ENCODE peak calls at places on chromosomes 2 and 18, in four cellular contexts. G is GM19239, K is lung, O is nephron progenitor cell. L is an unnamed sample.

GRCh38 chr18:63480476-63480875 is 3.7 kb downstream of the SERPINB5 start:
- DNase-seq in G (no peak), K (no peak), O (no peak), L (no peak)

GRCh38 chr2:237190958-237191692 is 105.4 kb downstream of the COPS8 start:
- DNase-seq in G (no peak), K (peak; percentile 23), O (no peak), L (no peak)

GRCh38 chr2:70214958-70215357 is 24.1 kb upstream of the C2orf42 start:
- DNase-seq in G (no peak), K (no peak), O (no peak), L (no peak)

GRCh38 chr2:62354771-62355550 is 151.0 kb downstream of the TMEM17 start:
- DNase-seq in G (no peak), K (no peak), O (no peak), L (no peak)

GRCh38 chr18:24112464-24112863 is 26.4 kb upstream of the CABYR start:
- DNase-seq in G (no peak), K (no peak), O (no peak), L (no peak)

GRCh38 chr2:67856866-67857265 is 205.9 kb downstream of the C1D start:
- DNase-seq in G (no peak), K (no peak), O (no peak), L (no peak)

GRCh38 chr2:105775809-105776559 is 31.3 kb downstream of the NCK2 start:
- DNase-seq in G (no peak), K (no peak), O (no peak), L (no peak)

GRCh38 chr2:148874868-148875341 is at the start of gene KIF5C:
- DNase-seq in G (peak; percentile 87), K (peak; percentile 79), O (peak; percentile 92), L (peak; percentile 83)

GRCh38 chr18:50844960-50845359 is 25.1 kb upstream of the MRO start:
- DNase-seq in G (no peak), K (no peak), O (no peak), L (no peak)

GRCh38 chr18:52131845-52132244 is 208.2 kb upstream of the DCC start:
- DNase-seq in G (no peak), K (no peak), O (no peak), L (no peak)

GRCh38 chr2:183250472-183250871 is 126.2 kb downstream of the NUP35 start:
- DNase-seq in G (no peak), K (no peak), O (no peak), L (no peak)